ENCODE peak calls at places on chromosome 14, in five cellular contexts. T, B, K, X and H are unnamed samples.

GRCh38 chr14:63542231-63542999 is 762 bp downstream of the PPP2R5E start:
- DNase-seq in X (no peak), K (no peak), B (peak), T (no peak), H (peak)

GRCh38 chr14:95258754-95259593 is 60.7 kb downstream of the CLMN start:
- DNase-seq in B (no peak), X (no peak), T (no peak), K (no peak), H (no peak)

GRCh38 chr14:22984959-22985658 is 2.8 kb upstream of the AJUBA start:
- DNase-seq in X (no peak), K (no peak), T (no peak), B (no peak), H (no peak)

GRCh38 chr14:51682411-51682810 is 30.7 kb downstream of the FRMD6 start:
- DNase-seq in T (no peak), B (no peak), K (no peak), X (no peak), H (no peak)

GRCh38 chr14:33938131-33938949 is 12.5 kb downstream of the EGLN3 start:
- DNase-seq in B (peak), K (peak), T (no peak), X (peak), H (peak)

GRCh38 chr14:24079521-24080141 is 8.3 kb downstream of the CPNE6 start:
- DNase-seq in K (no peak), T (no peak), B (no peak), X (peak), H (no peak)

GRCh38 chr14:74763803-74764531 is 851 bp downstream of the YLPM1 start:
- DNase-seq in B (peak), K (peak), X (no peak), T (no peak), H (no peak)

GRCh38 chr14:87687338-87687876 is 305.6 kb downstream of the GALC start:
- DNase-seq in K (no peak), T (no peak), X (no peak), B (no peak), H (no peak)

GRCh38 chr14:51145246-51145645 is 50.3 kb upstream of the TRIM9 start:
- DNase-seq in X (no peak), K (no peak), B (no peak), T (no peak), H (no peak)

GRCh38 chr14:68554231-68554630 is 238.6 kb downstream of the ZFP36L1 start:
- DNase-seq in K (no peak), X (no peak), B (no peak), T (no peak), H (no peak)

GRCh38 chr14:81206115-81206514 is 14.6 kb downstream of the GTF2A1 start:
- DNase-seq in K (no peak), T (no peak), X (no peak), B (no peak), H (no peak)

GRCh38 chr14:71711619-71712018 is 220.6 kb upstream of the RGS6 start:
- DNase-seq in T (peak), B (peak), K (no peak), X (no peak), H (peak)

GRCh38 chr14:77746064-77746463 is 14.9 kb downstream of the SNW1 start:
- DNase-seq in B (no peak), T (no peak), K (no peak), X (no peak), H (no peak)

GRCh38 chr14:32508281-32508680 is 179.2 kb downstream of the AKAP6 start:
- DNase-seq in T (no peak), B (no peak), K (no peak), X (no peak), H (no peak)

GRCh38 chr14:79809849-79810612 is 401.3 kb downstream of the DIO2 start:
- DNase-seq in T (no peak), K (no peak), B (peak), X (no peak), H (no peak)

GRCh38 chr14:23930742-23931141 is 22.8 kb upstream of the DHRS4 start:
- DNase-seq in T (no peak), B (no peak), X (no peak), K (no peak), H (no peak)

GRCh38 chr14:94517248-94517640 is 8.0 kb upstream of the SERPINA12 start:
- DNase-seq in B (no peak), K (no peak), X (no peak), T (no peak), H (no peak)

GRCh38 chr14:90382491-90383125 is 14.2 kb upstream of the CALM1 start:
- DNase-seq in X (peak), B (peak), K (peak), T (no peak), H (peak)

GRCh38 chr14:103123128-103123633 is at the start of gene TNFAIP2:
- DNase-seq in X (peak), T (no peak), B (no peak), K (no peak), H (no peak)

GRCh38 chr14:23814858-23815257 is 138.7 kb upstream of the DHRS4 start:
- DNase-seq in T (no peak), B (no peak), K (no peak), X (no peak), H (no peak)

GRCh38 chr14:100612879-100613455 is 25.8 kb upstream of the BEGAIN start:
- DNase-seq in K (no peak), X (no peak), B (no peak), T (no peak), H (no peak)

GRCh38 chr14:75609606-75610476 is 31.4 kb downstream of the FLVCR2 start:
- DNase-seq in T (no peak), B (no peak), K (peak), X (no peak), H (no peak)

GRCh38 chr14:100155049-100155621 is 4.3 kb downstream of the DEGS2 start:
- DNase-seq in K (no peak), T (no peak), B (peak), X (no peak), H (peak)

GRCh38 chr14:60179296-60179924 is 14.2 kb upstream of the DHRS7 start:
- DNase-seq in B (no peak), T (no peak), K (no peak), X (no peak), H (no peak)

GRCh38 chr14:99327050-99327449 is 55.1 kb upstream of the BCL11B start:
- DNase-seq in T (no peak), K (no peak), X (no peak), B (no peak), H (no peak)

GRCh38 chr14:76917158-76917596 is 91.0 kb downstream of the LRRC74A start:
- DNase-seq in K (peak), X (no peak), T (no peak), B (peak), H (no peak)

GRCh38 chr14:101464310-101464983 is 96.8 kb upstream of the DIO3 start:
- DNase-seq in T (no peak), X (no peak), B (no peak), K (no peak), H (no peak)